ENCODE peak calls at places on chromosomes 1 and 21, in five cellular contexts. W, D, L, U and H are unnamed samples.

GRCh38 chr1:34060901-34061415 is 104.1 kb downstream of the CSMD2 start:
- DNase-seq in W (no peak), D (no peak), L (no peak), U (no peak), H (no peak)

GRCh38 chr1:180181048-180181447 is 26.4 kb downstream of the QSOX1 start:
- DNase-seq in W (no peak), D (peak), L (peak), U (peak), H (peak)

GRCh38 chr1:1330366-1331067 is 563 bp upstream of the TAS1R3 start:
- DNase-seq in W (no peak), D (no peak), L (no peak), U (no peak), H (no peak)

GRCh38 chr1:209389258-209389657 is 194.3 kb upstream of the CAMK1G start:
- DNase-seq in W (no peak), D (no peak), L (no peak), U (no peak), H (no peak)

GRCh38 chr1:67372136-67372535 is 58.1 kb downstream of the SERBP1 start:
- DNase-seq in W (no peak), D (no peak), L (no peak), U (no peak), H (no peak)

GRCh38 chr1:12618661-12619395 is 818 bp upstream of the DHRS3 start:
- DNase-seq in W (peak), D (no peak), L (peak), U (peak), H (peak)

GRCh38 chr1:161273402-161273801 is 14.9 kb downstream of the PCP4L1 start:
- DNase-seq in W (no peak), D (no peak), L (no peak), U (no peak), H (no peak)

GRCh38 chr1:176820292-176821056 is 344.0 kb downstream of the ASTN1 start:
- DNase-seq in W (no peak), D (no peak), L (no peak), U (no peak), H (no peak)

GRCh38 chr1:96722161-96722908 is 751 bp downstream of the PTBP2 start:
- DNase-seq in W (no peak), D (peak), L (peak), U (peak), H (peak)

GRCh38 chr1:147292012-147292411 is 49.5 kb downstream of the CHD1L start:
- DNase-seq in W (no peak), D (no peak), L (no peak), U (no peak), H (no peak)

GRCh38 chr1:43834280-43835140 is 99.1 kb upstream of the ARTN start:
- DNase-seq in W (no peak), D (no peak), L (peak), U (no peak), H (no peak)

GRCh38 chr1:7575041-7575400 is 196.1 kb upstream of the VAMP3 start:
- DNase-seq in W (no peak), D (no peak), L (no peak), U (no peak), H (no peak)

GRCh38 chr1:231594749-231595148 is 31.8 kb upstream of the DISC1 start:
- DNase-seq in W (no peak), D (no peak), L (no peak), U (no peak), H (no peak)

GRCh38 chr1:63651110-63651776 is 58.0 kb downstream of the PGM1 start:
- DNase-seq in W (peak), D (no peak), L (no peak), U (no peak), H (no peak)

GRCh38 chr21:17454315-17455027 is 58.4 kb upstream of the CXADR start:
- DNase-seq in W (no peak), D (peak), L (peak), U (peak), H (peak)

GRCh38 chr21:34077888-34078287 is 4.5 kb downstream of the MRPS6 start:
- DNase-seq in W (no peak), D (no peak), L (no peak), U (no peak), H (no peak)

GRCh38 chr1:84969489-84970250 is 27.2 kb downstream of the MCOLN2 start:
- DNase-seq in W (no peak), D (no peak), L (no peak), U (no peak), H (no peak)

GRCh38 chr1:15741183-15741850 is 982 bp upstream of the TMEM82 start:
- DNase-seq in W (peak), D (peak), L (peak), U (peak), H (peak)

GRCh38 chr1:172874950-172875349 is 175.8 kb downstream of the TNFSF18 start:
- DNase-seq in W (no peak), D (no peak), L (no peak), U (no peak), H (no peak)

GRCh38 chr1:181643631-181644030 is 160.3 kb downstream of the CACNA1E start:
- DNase-seq in W (no peak), D (no peak), L (no peak), U (no peak), H (no peak)

GRCh38 chr1:41418868-41419583 is 57.8 kb downstream of the FOXO6 start:
- DNase-seq in W (no peak), D (no peak), L (no peak), U (no peak), H (no peak)

GRCh38 chr1:171251042-171251740 is 2.9 kb downstream of the FMO1 start:
- DNase-seq in W (no peak), D (no peak), L (peak), U (peak), H (peak)

GRCh38 chr1:194629011-194629410 is 1442.6 kb upstream of the B3GALT2 start:
- DNase-seq in W (no peak), D (no peak), L (no peak), U (no peak), H (no peak)

GRCh38 chr1:85623061-85623471 is 42.5 kb downstream of the CCN1 start:
- DNase-seq in W (no peak), D (no peak), L (no peak), U (no peak), H (no peak)

GRCh38 chr1:154599658-154600057 is 8.3 kb downstream of the ADAR start:
- DNase-seq in W (no peak), D (no peak), L (no peak), U (no peak), H (peak)

GRCh38 chr1:3410435-3410915 is 44.0 kb upstream of the ARHGEF16 start:
- DNase-seq in W (no peak), D (no peak), L (no peak), U (no peak), H (no peak)
- TF ChIP-seq CTCF in W (no peak), D (no peak), L (no peak), U (no peak), H (no peak)

GRCh38 chr1:99648107-99648506 is 2.2 kb downstream of the PALMD start:
- DNase-seq in W (no peak), D (no peak), L (no peak), U (no peak), H (peak)
- TF ChIP-seq CTCF in W (no peak), D (peak), L (no peak), U (no peak), H (peak)

DNA sequence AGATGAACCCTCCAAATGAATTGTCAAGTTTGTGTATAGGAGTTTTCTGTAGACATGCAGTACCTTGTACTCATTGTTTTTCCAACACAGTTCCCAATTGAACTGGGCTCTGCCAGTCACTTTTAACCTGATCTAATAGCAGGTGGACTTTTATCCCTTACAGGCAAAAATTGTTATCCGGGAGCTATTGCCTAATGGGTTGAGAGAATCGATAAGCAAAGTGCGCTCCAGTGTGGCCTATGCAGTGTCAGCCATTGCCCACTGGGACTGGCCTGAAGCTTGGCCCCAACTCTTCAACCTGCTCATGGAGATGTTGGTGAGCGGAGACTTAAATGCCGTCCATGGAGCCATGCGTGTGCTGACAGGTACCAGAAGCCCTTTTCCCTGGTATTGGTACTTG is 19.3 kb downstream of the IPO9 start:
- DNase-seq in W (no peak), D (no peak), L (no peak), U (no peak), H (no peak)
- TF ChIP-seq CTCF in W (no peak), D (no peak), L (no peak), U (no peak), H (no peak)

GRCh38 chr1:35702540-35702939 is 16.1 kb downstream of the C1orf216 start:
- DNase-seq in W (no peak), D (no peak), L (no peak), U (no peak), H (no peak)
- TF ChIP-seq CTCF in W (no peak), D (peak), L (no peak), U (no peak), H (no peak)

GRCh38 chr21:42412636-42412933 is 8.9 kb downstream of the UBASH3A start:
- DNase-seq in W (no peak), D (no peak), L (no peak), U (no peak), H (no peak)

GRCh38 chr21:42411891-42412635 is 8.4 kb downstream of the UBASH3A start:
- DNase-seq in W (no peak), D (no peak), L (no peak), U (no peak), H (no peak)

GRCh38 chr21:42413093-42413492 is 9.4 kb downstream of the UBASH3A start:
- DNase-seq in W (no peak), D (no peak), L (no peak), U (no peak), H (no peak)

GRCh38 chr21:42409366-42409765 is 5.7 kb downstream of the UBASH3A start:
- DNase-seq in W (no peak), D (no peak), L (no peak), U (no peak), H (no peak)

DNA sequence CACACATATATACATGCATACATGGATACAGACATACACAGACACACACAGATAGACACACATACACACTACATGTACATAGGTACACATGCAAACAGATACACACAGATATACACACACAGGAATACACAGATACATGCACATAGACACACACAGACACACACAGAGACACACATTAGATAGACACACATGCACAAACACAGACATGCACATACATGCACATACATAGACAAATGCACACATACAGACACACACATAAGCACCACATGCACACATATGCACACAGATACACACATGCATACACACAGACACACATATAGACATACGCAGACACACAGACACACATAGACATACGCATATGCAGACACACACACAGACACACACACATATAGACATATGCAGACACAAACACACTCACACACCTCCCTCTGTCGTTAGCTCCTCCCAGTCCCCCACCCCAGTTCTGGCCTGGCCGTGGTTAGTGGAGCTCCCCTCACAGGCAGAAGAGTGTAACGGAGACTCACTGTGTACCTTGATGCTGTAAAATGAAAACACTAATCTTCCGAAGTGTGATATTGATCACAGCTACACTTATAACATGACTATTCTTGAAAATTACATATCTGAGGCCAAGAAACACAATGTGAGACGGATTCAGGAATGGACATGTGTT is 7.6 kb downstream of the UBASH3A start:
- DNase-seq in W (no peak), D (no peak), L (no peak), U (no peak), H (peak)
- TF ChIP-seq CTCF in W (no peak), D (no peak), L (peak), U (no peak), H (peak)